ENCODE peak calls at places on chromosomes 5 and 9, in four cellular contexts. B, F, A and I are unnamed samples.

GRCh38 chr5:150626853-150627276 is 13.6 kb upstream of the SYNPO start:
- DNase-seq in B (no peak), F (peak; percentile 69), A (peak; percentile 67), I (no peak)

GRCh38 chr5:134577022-134577795 is 51.7 kb downstream of the JADE2 start:
- DNase-seq in B (no peak), F (no peak), A (no peak), I (peak; percentile 50)

GRCh38 chr5:82259172-82259800 is 18.9 kb downstream of the RPS23 start:
- DNase-seq in B (peak; percentile 11), F (no peak), A (no peak), I (peak; percentile 13)

GRCh38 chr5:5421149-5421960 is 1.1 kb upstream of the ICE1 start:
- DNase-seq in B (no peak), F (no peak), A (no peak), I (peak; percentile 11)

GRCh38 chr9:95422650-95423049 is 94.1 kb downstream of the PTCH1 start:
- DNase-seq in B (no peak), F (no peak), A (no peak), I (no peak)

GRCh38 chr9:4714266-4715016 is 26.6 kb downstream of the AK3 start:
- DNase-seq in B (peak; percentile 11), F (no peak), A (no peak), I (no peak)

GRCh38 chr9:749712-750111 is 91.8 kb upstream of the DMRT1 start:
- DNase-seq in B (no peak), F (no peak), A (no peak), I (no peak)

GRCh38 chr9:36623280-36623679 is 50.6 kb downstream of the MELK start:
- DNase-seq in B (no peak), F (no peak), A (no peak), I (no peak)

GRCh38 chr9:33466565-33467495 is 6.9 kb downstream of the NOL6 start:
- DNase-seq in B (no peak), F (peak; percentile 42), A (peak; percentile 83), I (peak; percentile 79)

GRCh38 chr5:43078956-43079355 is 38.8 kb upstream of the ANXA2R start:
- DNase-seq in B (no peak), F (no peak), A (no peak), I (peak; percentile 27)

GRCh38 chr5:92969781-92970237 is 611.2 kb downstream of the NR2F1-AS1 start:
- DNase-seq in B (no peak), F (no peak), A (no peak), I (no peak)

GRCh38 chr9:68685770-68686169 is 19.3 kb upstream of the PIP5K1B start:
- DNase-seq in B (no peak), F (no peak), A (peak; percentile 53), I (no peak)

GRCh38 chr9:127452481-127453092 is 1.3 kb downstream of the LRSAM1 start:
- DNase-seq in B (no peak), F (peak; percentile 73), A (peak; percentile 91), I (peak; percentile 51)

GRCh38 chr9:130988905-130989304 is 20.1 kb upstream of the LAMC3 start:
- DNase-seq in B (no peak), F (no peak), A (no peak), I (no peak)

GRCh38 chr5:139141841-139142240 is 56.3 kb downstream of the SIL1 start:
- DNase-seq in B (peak; percentile 41), F (peak; percentile 38), A (peak; percentile 87), I (peak; percentile 32)

GRCh38 chr5:96058084-96058483 is 96.4 kb upstream of the ELL2 start:
- DNase-seq in B (no peak), F (no peak), A (no peak), I (no peak)

GRCh38 chr5:57316798-57317327 is 143.0 kb downstream of the GPBP1 start:
- DNase-seq in B (peak; percentile 99), F (no peak), A (no peak), I (peak; percentile 74)

GRCh38 chr5:55402199-55402598 is 94.4 kb downstream of the MTREX start:
- DNase-seq in B (no peak), F (no peak), A (no peak), I (no peak)

GRCh38 chr9:95182854-95183563 is 134.5 kb downstream of the FANCC start:
- DNase-seq in B (no peak), F (no peak), A (no peak), I (peak; percentile 47)

GRCh38 chr9:118330191-118330986 is 626.2 kb downstream of the TLR4 start:
- DNase-seq in B (no peak), F (no peak), A (no peak), I (no peak)

GRCh38 chr5:375921-376871 is 54.7 kb downstream of the AHRR start:
- DNase-seq in B (no peak), F (no peak), A (peak; percentile 21), I (no peak)

GRCh38 chr9:83047839-83048775 is 14.8 kb downstream of the RASEF start:
- DNase-seq in B (no peak), F (no peak), A (peak; percentile 78), I (no peak)

GRCh38 chr9:33820231-33820745 is 3.3 kb downstream of the UBE2R2 start:
- DNase-seq in B (no peak), F (no peak), A (no peak), I (no peak)

GRCh38 chr5:166883016-166883415 is 1408.4 kb upstream of the WWC1 start:
- DNase-seq in B (no peak), F (no peak), A (no peak), I (no peak)

GRCh38 chr5:138369706-138370105 is 17.2 kb downstream of the KDM3B start:
- DNase-seq in B (no peak), F (no peak), A (no peak), I (no peak)

GRCh38 chr9:14812806-14813205 is 90.3 kb upstream of the CER1 start:
- DNase-seq in B (no peak), F (no peak), A (no peak), I (no peak)

GRCh38 chr9:135137398-135137832 is 49.9 kb downstream of the OLFM1 start:
- DNase-seq in B (no peak), F (no peak), A (no peak), I (no peak)

GRCh38 chr9:87880683-87881082 is 2.0 kb upstream of the SPATA31E1 start:
- DNase-seq in B (no peak), F (no peak), A (no peak), I (no peak)

GRCh38 chr9:34996181-34996904 is 6.8 kb downstream of the DNAJB5 start:
- DNase-seq in B (no peak), F (no peak), A (no peak), I (no peak)

GRCh38 chr5:140296289-140296688 is 6.6 kb downstream of the PFDN1 start:
- DNase-seq in B (no peak), F (no peak), A (no peak), I (no peak)

GRCh38 chr5:10695055-10695649 is 65.9 kb downstream of the DAP start:
- DNase-seq in B (no peak), F (peak; percentile 42), A (peak; percentile 86), I (peak; percentile 81)

GRCh38 chr5:138610468-138611294 is 35.5 kb upstream of the HSPA9 start:
- DNase-seq in B (no peak), F (no peak), A (no peak), I (peak; percentile 31)

GRCh38 chr5:77867194-77867691 is 91.1 kb upstream of the TBCA start:
- DNase-seq in B (no peak), F (no peak), A (no peak), I (no peak)
- TF ChIP-seq CTCF in B (peak; percentile 41), F (no peak), A (peak; percentile 23), I (no peak)

GRCh38 chr9:128986671-128987070 is 39.2 kb downstream of the NUP188 start:
- DNase-seq in B (no peak), F (no peak), A (no peak), I (no peak)
- H3K27ac ChIP-seq in B (no peak overlapping the region), F (no peak overlapping the region), A (no peak overlapping the region), I (no peak overlapping the region)

DNA sequence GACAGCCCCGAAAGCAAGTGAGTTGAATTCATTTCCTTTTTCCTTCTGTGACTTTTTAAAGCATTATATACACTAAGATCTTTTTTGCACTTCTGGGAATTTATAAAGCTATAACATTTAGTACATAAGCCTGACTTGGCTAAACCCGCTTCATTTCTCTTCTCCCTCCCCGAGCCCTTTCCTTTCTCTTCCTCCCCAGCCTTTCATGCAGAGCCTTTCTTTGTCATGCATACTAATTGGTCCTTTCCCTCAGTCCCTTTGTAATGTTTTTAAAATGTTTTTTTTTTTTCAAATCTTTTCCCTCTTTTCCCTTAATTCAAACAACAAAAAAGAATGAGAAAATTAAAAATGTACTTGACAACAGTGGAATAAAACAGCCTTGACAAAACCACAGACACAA is 246.4 kb downstream of the PSAT1 start:
- DNase-seq in B (no peak), F (no peak), A (no peak), I (no peak)
- H3K4me3 ChIP-seq in B (no peak overlapping the region), F (no peak overlapping the region), A (no peak overlapping the region), I (no peak overlapping the region)

GRCh38 chr9:8371686-8372085 is 572.1 kb upstream of the DMAC1 start:
- DNase-seq in B (no peak), F (no peak), A (no peak), I (no peak)
- TF ChIP-seq CTCF in B (no peak), F (no peak), A (no peak), I (no peak)

GRCh38 chr5:144219869-144220268 is 49.2 kb downstream of the KCTD16 start:
- DNase-seq in B (no peak), F (no peak), A (no peak), I (no peak)
- H3K27ac ChIP-seq in B (no peak overlapping the region), F (no peak overlapping the region), A (no peak overlapping the region), I (no peak overlapping the region)

GRCh38 chr9:133046196-133046899 is 15.4 kb upstream of the CEL start:
- DNase-seq in B (no peak), F (no peak), A (no peak), I (no peak)
- H3K4me3 ChIP-seq in B (no peak overlapping the region), F (no peak overlapping the region), A (no peak overlapping the region), I (no peak overlapping the region)

DNA sequence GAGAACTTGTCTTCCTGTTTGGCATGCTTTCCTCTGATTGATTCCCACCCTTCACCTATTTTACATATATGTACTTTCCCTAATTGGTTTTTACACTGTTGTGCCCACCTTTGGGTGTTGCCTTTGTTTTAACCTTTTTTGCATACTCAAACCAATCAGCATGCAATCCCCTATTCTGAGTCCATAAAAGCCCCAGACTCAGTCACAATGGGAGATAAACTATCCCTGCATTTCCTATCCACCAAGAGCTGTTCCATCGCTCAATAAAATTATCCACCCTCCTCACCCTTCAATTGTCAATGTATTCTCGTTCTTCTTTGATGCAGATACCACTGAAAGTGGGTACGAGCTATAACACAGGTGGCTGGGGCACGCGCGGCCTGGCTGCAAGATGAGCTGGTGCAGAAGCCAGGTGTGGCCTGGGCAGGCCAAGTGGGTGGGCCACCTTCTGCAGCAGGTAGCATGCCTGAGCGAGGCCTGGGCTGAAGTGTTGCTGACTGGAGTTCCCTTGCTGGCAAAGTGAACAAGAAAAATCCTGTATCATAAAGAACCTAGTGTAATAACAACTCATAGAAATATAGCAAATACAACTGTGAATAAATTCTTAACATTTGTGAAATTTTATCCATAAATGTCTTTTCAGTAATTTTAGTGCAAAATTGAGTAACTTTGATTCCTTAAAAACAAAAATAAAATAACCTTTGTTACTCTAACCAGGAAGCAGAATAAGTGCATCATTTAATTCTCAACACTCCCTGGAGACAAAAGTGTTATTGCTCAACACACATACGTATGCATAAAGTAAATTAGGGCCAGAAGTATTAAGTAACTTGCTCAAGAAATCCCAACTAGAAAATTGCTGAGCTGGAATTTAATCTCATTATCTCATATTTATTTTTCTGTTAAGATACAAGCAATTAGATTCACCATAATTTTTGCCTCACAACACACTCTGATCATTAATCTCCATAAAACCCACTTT is 685.3 kb upstream of the EDIL3 start:
- DNase-seq in B (no peak), F (no peak), A (no peak), I (no peak)
- TF ChIP-seq CTCF in B (no peak), F (no peak), A (no peak), I (no peak)